ENCODE peak calls at places on chromosomes 11 and 22, in nine cellular contexts. One of them, this sample, is unnamed.
A peak's percentile ranks its signal among the peaks of the same experiment; 100 is the strongest.

GRCh38 chr11:95680169-95680929 is 109.2 kb downstream of the FAM76B start:
- DNase-seq in fibroblast of lung: peak; percentile 91
- DNase-seq in IMR-90: peak; percentile 85
- DNase-seq in Karpas-422: no peak
- DNase-seq in neuronal stem cell: no peak
- DNase-seq in A549: no peak
- DNase-seq in H1: no peak
- DNase-seq in PC-9: no peak
- DNase-seq in K562: no peak
- DNase-seq in this sample: no peak

GRCh38 chr11:122007611-122008071 is 108.4 kb downstream of the BLID start:
- DNase-seq in fibroblast of lung: peak; percentile 66
- DNase-seq in IMR-90: peak; percentile 16
- DNase-seq in Karpas-422: no peak
- DNase-seq in neuronal stem cell: no peak
- DNase-seq in A549: no peak
- DNase-seq in H1: no peak
- DNase-seq in PC-9: no peak
- DNase-seq in K562: no peak
- DNase-seq in this sample: no peak

GRCh38 chr11:65658174-65659021 is 4.3 kb downstream of the RELA start:
- DNase-seq in fibroblast of lung: no peak
- DNase-seq in IMR-90: no peak
- DNase-seq in Karpas-422: no peak
- DNase-seq in neuronal stem cell: no peak
- DNase-seq in A549: no peak
- DNase-seq in H1: no peak
- DNase-seq in PC-9: no peak
- DNase-seq in K562: no peak
- DNase-seq in this sample: no peak

GRCh38 chr11:762421-763072 is 14.7 kb downstream of the GATD1 start:
- DNase-seq in fibroblast of lung: peak; percentile 78
- DNase-seq in IMR-90: peak; percentile 74
- DNase-seq in Karpas-422: peak; percentile 72
- DNase-seq in neuronal stem cell: no peak
- DNase-seq in A549: peak; percentile 83
- DNase-seq in H1: no peak
- DNase-seq in PC-9: peak; percentile 83
- DNase-seq in K562: peak; percentile 40
- DNase-seq in this sample: peak; percentile 41

GRCh38 chr11:111193924-111194490 is 51.5 kb upstream of the POU2AF2 start:
- DNase-seq in fibroblast of lung: no peak
- DNase-seq in IMR-90: no peak
- DNase-seq in Karpas-422: no peak
- DNase-seq in neuronal stem cell: no peak
- DNase-seq in A549: no peak
- DNase-seq in H1: no peak
- DNase-seq in PC-9: no peak
- DNase-seq in K562: no peak
- DNase-seq in this sample: no peak

GRCh38 chr11:12792590-12792989 is 118.4 kb downstream of the TEAD1 start:
- DNase-seq in fibroblast of lung: peak; percentile 73
- DNase-seq in IMR-90: peak; percentile 51
- DNase-seq in Karpas-422: no peak
- DNase-seq in neuronal stem cell: no peak
- DNase-seq in A549: no peak
- DNase-seq in H1: no peak
- DNase-seq in PC-9: no peak
- DNase-seq in K562: no peak
- DNase-seq in this sample: no peak

GRCh38 chr22:34115722-34116121 is 195.4 kb upstream of the LARGE1 start:
- DNase-seq in fibroblast of lung: no peak
- DNase-seq in IMR-90: no peak
- DNase-seq in Karpas-422: no peak
- DNase-seq in neuronal stem cell: no peak
- DNase-seq in A549: no peak
- DNase-seq in H1: no peak
- DNase-seq in PC-9: no peak
- DNase-seq in K562: no peak
- DNase-seq in this sample: no peak

GRCh38 chr22:41140365-41140957 is 48.1 kb downstream of the EP300 start:
- DNase-seq in fibroblast of lung: no peak
- DNase-seq in IMR-90: no peak
- DNase-seq in Karpas-422: no peak
- DNase-seq in neuronal stem cell: no peak
- DNase-seq in A549: no peak
- DNase-seq in H1: no peak
- DNase-seq in PC-9: no peak
- DNase-seq in K562: no peak
- DNase-seq in this sample: no peak

GRCh38 chr11:1232328-1233321 is 9.8 kb downstream of the MUC5B start:
- DNase-seq in fibroblast of lung: no peak
- DNase-seq in IMR-90: no peak
- DNase-seq in Karpas-422: no peak
- DNase-seq in neuronal stem cell: no peak
- DNase-seq in A549: no peak
- DNase-seq in H1: no peak
- DNase-seq in PC-9: no peak
- DNase-seq in K562: no peak
- DNase-seq in this sample: no peak

GRCh38 chr11:3834349-3835099 is 6.2 kb downstream of the RHOG start:
- DNase-seq in fibroblast of lung: no peak
- DNase-seq in IMR-90: no peak
- DNase-seq in Karpas-422: peak; percentile 55
- DNase-seq in neuronal stem cell: no peak
- DNase-seq in A549: no peak
- DNase-seq in H1: no peak
- DNase-seq in PC-9: no peak
- DNase-seq in K562: peak; percentile 89
- DNase-seq in this sample: no peak

GRCh38 chr11:3830741-3831140 is 10.0 kb downstream of the RHOG start:
- DNase-seq in fibroblast of lung: no peak
- DNase-seq in IMR-90: no peak
- DNase-seq in Karpas-422: no peak
- DNase-seq in neuronal stem cell: no peak
- DNase-seq in A549: no peak
- DNase-seq in H1: no peak
- DNase-seq in PC-9: no peak
- DNase-seq in K562: no peak
- DNase-seq in this sample: no peak

GRCh38 chr11:3833461-3833860 is 7.3 kb downstream of the RHOG start:
- DNase-seq in fibroblast of lung: no peak
- DNase-seq in IMR-90: no peak
- DNase-seq in Karpas-422: no peak
- DNase-seq in neuronal stem cell: no peak
- DNase-seq in A549: no peak
- DNase-seq in H1: no peak
- DNase-seq in PC-9: no peak
- DNase-seq in K562: no peak
- DNase-seq in this sample: no peak

GRCh38 chr11:3831378-3832239 is 9.2 kb downstream of the RHOG start:
- DNase-seq in fibroblast of lung: no peak
- DNase-seq in IMR-90: no peak
- DNase-seq in Karpas-422: no peak
- DNase-seq in neuronal stem cell: no peak
- DNase-seq in A549: no peak
- DNase-seq in H1: no peak
- DNase-seq in PC-9: no peak
- DNase-seq in K562: peak; percentile 45
- DNase-seq in this sample: no peak

GRCh38 chr11:3832816-3833215 is 7.9 kb downstream of the RHOG start:
- DNase-seq in fibroblast of lung: no peak
- DNase-seq in IMR-90: no peak
- DNase-seq in Karpas-422: no peak
- DNase-seq in neuronal stem cell: no peak
- DNase-seq in A549: no peak
- DNase-seq in H1: no peak
- DNase-seq in PC-9: no peak
- DNase-seq in K562: no peak
- DNase-seq in this sample: no peak
- H3K4me3 ChIP-seq in fibroblast of lung: no peak overlapping the region
- H3K4me3 ChIP-seq in IMR-90: no peak overlapping the region
- H3K4me3 ChIP-seq in Karpas-422: no peak overlapping the region
- H3K4me3 ChIP-seq in neuronal stem cell: no peak overlapping the region
- H3K4me3 ChIP-seq in A549: no peak overlapping the region
- H3K4me3 ChIP-seq in H1: no peak overlapping the region
- H3K4me3 ChIP-seq in PC-9: no peak overlapping the region
- H3K4me3 ChIP-seq in K562: no peak overlapping the region
- H3K4me3 ChIP-seq in this sample: no peak overlapping the region

GRCh38 chr22:20794132-20794990 is 20.4 kb downstream of the SERPIND1 start:
- DNase-seq in fibroblast of lung: no peak
- DNase-seq in IMR-90: no peak
- DNase-seq in Karpas-422: no peak
- DNase-seq in neuronal stem cell: no peak
- DNase-seq in A549: no peak
- DNase-seq in H1: no peak
- DNase-seq in PC-9: no peak
- DNase-seq in K562: no peak
- DNase-seq in this sample: no peak
- H3K4me2 ChIP-seq in fibroblast of lung: no peak overlapping the region
- H3K4me2 ChIP-seq in IMR-90: no peak overlapping the region
- H3K4me2 ChIP-seq in Karpas-422: no peak overlapping the region
- H3K4me2 ChIP-seq in neuronal stem cell: no peak overlapping the region
- H3K4me2 ChIP-seq in A549: no peak overlapping the region
- H3K4me2 ChIP-seq in H1: no peak overlapping the region
- H3K4me2 ChIP-seq in PC-9: no peak overlapping the region
- H3K4me2 ChIP-seq in K562: no peak overlapping the region
- H3K4me2 ChIP-seq in this sample: no peak overlapping the region

GRCh38 chr11:124919836-124920755 is 1.0 kb downstream of the HEPN1 start:
- DNase-seq in fibroblast of lung: no peak
- DNase-seq in IMR-90: no peak
- DNase-seq in Karpas-422: no peak
- DNase-seq in neuronal stem cell: no peak
- DNase-seq in A549: no peak
- DNase-seq in H1: no peak
- DNase-seq in PC-9: no peak
- DNase-seq in K562: no peak
- DNase-seq in this sample: no peak
- H3K4me3 ChIP-seq in fibroblast of lung: no peak overlapping the region
- H3K4me3 ChIP-seq in IMR-90: no peak overlapping the region
- H3K4me3 ChIP-seq in Karpas-422: no peak overlapping the region
- H3K4me3 ChIP-seq in neuronal stem cell: no peak overlapping the region
- H3K4me3 ChIP-seq in A549: no peak overlapping the region
- H3K4me3 ChIP-seq in H1: peak overlapping the region; percentile 35
- H3K4me3 ChIP-seq in PC-9: no peak overlapping the region
- H3K4me3 ChIP-seq in K562: no peak overlapping the region
- H3K4me3 ChIP-seq in this sample: no peak overlapping the region

GRCh38 chr11:43686207-43686606 is 5.7 kb downstream of the HSD17B12 start:
- DNase-seq in fibroblast of lung: no peak
- DNase-seq in IMR-90: no peak
- DNase-seq in Karpas-422: no peak
- DNase-seq in neuronal stem cell: no peak
- DNase-seq in A549: no peak
- DNase-seq in H1: no peak
- DNase-seq in PC-9: no peak
- DNase-seq in K562: no peak
- DNase-seq in this sample: no peak
- H3K4me2 ChIP-seq in fibroblast of lung: no peak overlapping the region
- H3K4me2 ChIP-seq in IMR-90: no peak overlapping the region
- H3K4me2 ChIP-seq in Karpas-422: peak overlapping the region; percentile 78
- H3K4me2 ChIP-seq in neuronal stem cell: no peak overlapping the region
- H3K4me2 ChIP-seq in A549: no peak overlapping the region
- H3K4me2 ChIP-seq in H1: peak overlapping the region; percentile 22
- H3K4me2 ChIP-seq in PC-9: no peak overlapping the region
- H3K4me2 ChIP-seq in K562: no peak overlapping the region
- H3K4me2 ChIP-seq in this sample: peak overlapping the region; percentile 18

GRCh38 chr22:46639843-46640242 is 19.7 kb downstream of the GRAMD4 start:
- DNase-seq in fibroblast of lung: no peak
- DNase-seq in IMR-90: peak; percentile 7
- DNase-seq in Karpas-422: no peak
- DNase-seq in neuronal stem cell: no peak
- DNase-seq in A549: no peak
- DNase-seq in H1: no peak
- DNase-seq in PC-9: no peak
- DNase-seq in K562: no peak
- DNase-seq in this sample: no peak

GRCh38 chr22:46638601-46639431 is 18.6 kb downstream of the GRAMD4 start:
- DNase-seq in fibroblast of lung: peak; percentile 39
- DNase-seq in IMR-90: peak; percentile 33
- DNase-seq in Karpas-422: no peak
- DNase-seq in neuronal stem cell: no peak
- DNase-seq in A549: no peak
- DNase-seq in H1: no peak
- DNase-seq in PC-9: no peak
- DNase-seq in K562: no peak
- DNase-seq in this sample: no peak

GRCh38 chr22:46637711-46638600 is 17.8 kb downstream of the GRAMD4 start:
- DNase-seq in fibroblast of lung: no peak
- DNase-seq in IMR-90: no peak
- DNase-seq in Karpas-422: no peak
- DNase-seq in neuronal stem cell: no peak
- DNase-seq in A549: no peak
- DNase-seq in H1: no peak
- DNase-seq in PC-9: no peak
- DNase-seq in K562: no peak
- DNase-seq in this sample: no peak

GRCh38 chr22:46640293-46640692 is 20.1 kb downstream of the GRAMD4 start:
- DNase-seq in fibroblast of lung: no peak
- DNase-seq in IMR-90: no peak
- DNase-seq in Karpas-422: no peak
- DNase-seq in neuronal stem cell: no peak
- DNase-seq in A549: no peak
- DNase-seq in H1: no peak
- DNase-seq in PC-9: no peak
- DNase-seq in K562: no peak
- DNase-seq in this sample: no peak

GRCh38 chr22:46641829-46642266 is 21.7 kb downstream of the GRAMD4 start:
- DNase-seq in fibroblast of lung: peak; percentile 57
- DNase-seq in IMR-90: peak; percentile 36
- DNase-seq in Karpas-422: no peak
- DNase-seq in neuronal stem cell: no peak
- DNase-seq in A549: no peak
- DNase-seq in H1: no peak
- DNase-seq in PC-9: no peak
- DNase-seq in K562: no peak
- DNase-seq in this sample: no peak
- H3K4me3 ChIP-seq in fibroblast of lung: no peak overlapping the region
- H3K4me3 ChIP-seq in IMR-90: no peak overlapping the region
- H3K4me3 ChIP-seq in Karpas-422: no peak overlapping the region
- H3K4me3 ChIP-seq in neuronal stem cell: no peak overlapping the region
- H3K4me3 ChIP-seq in A549: no peak overlapping the region
- H3K4me3 ChIP-seq in H1: no peak overlapping the region
- H3K4me3 ChIP-seq in PC-9: no peak overlapping the region
- H3K4me3 ChIP-seq in K562: no peak overlapping the region
- H3K4me3 ChIP-seq in this sample: no peak overlapping the region